ENCODE peak calls at places on chromosome 11, in six cellular contexts. E, W, O, H, B and U are unnamed samples.

GRCh38 chr11:67283490-67283963 is 5.6 kb upstream of the ANKRD13D start:
- DNase-seq in E (no peak), W (no peak), O (no peak), H (no peak), B (no peak), U (no peak)

GRCh38 chr11:75100314-75100713 is 3.6 kb upstream of the OR2AT4 start:
- DNase-seq in E (no peak), W (no peak), O (no peak), H (peak), B (no peak), U (peak)

GRCh38 chr11:23564370-23564769 is 704.1 kb upstream of the CCDC179 start:
- DNase-seq in E (no peak), W (no peak), O (no peak), H (no peak), B (no peak), U (no peak)

GRCh38 chr11:66277475-66278391 is at the start of gene CNIH2:
- DNase-seq in E (peak), W (no peak), O (peak), H (peak), B (no peak), U (peak)

GRCh38 chr11:130099356-130099755 is 29.7 kb downstream of the APLP2 start:
- DNase-seq in E (no peak), W (no peak), O (no peak), H (no peak), B (peak), U (no peak)

GRCh38 chr11:76524919-76525318 is 80.1 kb downstream of the EMSY start:
- DNase-seq in E (peak), W (no peak), O (no peak), H (no peak), B (no peak), U (no peak)

GRCh38 chr11:132234878-132235277 is 864.5 kb downstream of the NTM start:
- DNase-seq in E (no peak), W (no peak), O (no peak), H (no peak), B (no peak), U (no peak)

GRCh38 chr11:79617561-79617960 is 176.7 kb upstream of the TENM4 start:
- DNase-seq in E (no peak), W (no peak), O (no peak), H (no peak), B (no peak), U (no peak)

GRCh38 chr11:34251640-34251980 is 106.2 kb downstream of the ABTB2 start:
- DNase-seq in E (no peak), W (no peak), O (no peak), H (no peak), B (peak), U (no peak)

GRCh38 chr11:2928605-2929510 is at the start of gene PHLDA2:
- DNase-seq in E (peak), W (peak), O (peak), H (no peak), B (peak), U (no peak)

GRCh38 chr11:73995247-73995646 is 12.6 kb upstream of the UCP2 start:
- DNase-seq in E (no peak), W (no peak), O (no peak), H (no peak), B (peak), U (no peak)

GRCh38 chr11:46618789-46619188 is 1.4 kb downstream of the ATG13 start:
- DNase-seq in E (peak), W (no peak), O (no peak), H (no peak), B (no peak), U (no peak)

GRCh38 chr11:46617451-46618314 is at the start of gene ATG13:
- DNase-seq in E (peak), W (peak), O (peak), H (peak), B (peak), U (peak)

GRCh38 chr11:46612326-46612725 is 4.7 kb downstream of the HARBI1 start:
- DNase-seq in E (no peak), W (no peak), O (no peak), H (no peak), B (no peak), U (no peak)

GRCh38 chr11:46615756-46616155 is 1.3 kb downstream of the HARBI1 start:
- DNase-seq in E (no peak), W (no peak), O (no peak), H (no peak), B (no peak), U (no peak)

DNA sequence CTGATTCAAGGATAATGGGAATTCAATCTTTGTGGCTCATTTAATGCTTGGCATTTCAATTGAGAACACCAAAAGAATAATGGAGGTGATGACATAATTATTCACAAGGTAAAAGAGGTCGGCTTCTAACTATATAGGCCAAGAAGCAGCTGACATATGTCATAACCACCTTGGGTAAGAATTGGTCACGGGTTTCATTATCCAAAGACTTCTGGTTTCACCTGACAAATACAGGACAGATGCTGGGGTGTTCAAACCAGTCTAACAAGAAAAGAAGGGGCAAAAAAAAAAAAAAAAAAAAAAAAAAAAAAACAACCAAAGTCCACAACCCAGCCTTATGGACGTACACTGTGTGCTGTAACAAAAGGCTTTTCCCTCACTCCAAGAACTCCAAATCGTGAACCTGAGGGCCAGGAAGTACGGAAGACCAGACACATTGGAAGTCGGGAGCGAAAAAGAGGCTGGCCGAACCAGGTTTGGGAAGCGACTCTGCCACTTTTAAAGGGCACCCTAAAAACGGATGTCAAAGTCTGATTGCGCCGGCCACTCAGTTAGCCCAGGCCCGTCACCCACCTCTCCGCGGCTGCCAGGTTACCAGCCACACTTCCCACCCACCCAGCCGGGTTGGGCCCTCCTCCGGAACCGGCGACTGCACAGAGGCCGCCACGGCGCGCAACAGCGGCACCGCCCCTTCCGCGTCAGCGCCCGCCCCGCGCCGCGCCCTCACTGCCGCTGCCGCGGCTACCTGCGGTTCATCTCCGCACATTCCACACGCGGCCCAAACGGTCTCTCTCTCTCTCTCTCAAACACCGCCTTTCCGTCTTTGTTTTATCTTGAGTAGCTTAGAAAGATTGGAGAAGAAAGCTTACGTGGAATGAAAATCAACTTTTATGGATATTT is at the start of gene HARBI1:
- DNase-seq in E (peak), W (peak), O (peak), H (peak), B (peak), U (peak)
- TF ChIP-seq POLR2AphosphoS5 in E (peak), W (no peak), O (peak), H (peak), B (peak), U (peak)

GRCh38 chr11:134253189-134253993 is at the start of the genes ACAD8 and THYN1:
- DNase-seq in E (peak), W (peak), O (peak), H (peak), B (peak), U (peak)
- TF ChIP-seq POLR2A in E (no peak), W (peak), O (peak), H (peak), B (peak), U (peak)

DNA sequence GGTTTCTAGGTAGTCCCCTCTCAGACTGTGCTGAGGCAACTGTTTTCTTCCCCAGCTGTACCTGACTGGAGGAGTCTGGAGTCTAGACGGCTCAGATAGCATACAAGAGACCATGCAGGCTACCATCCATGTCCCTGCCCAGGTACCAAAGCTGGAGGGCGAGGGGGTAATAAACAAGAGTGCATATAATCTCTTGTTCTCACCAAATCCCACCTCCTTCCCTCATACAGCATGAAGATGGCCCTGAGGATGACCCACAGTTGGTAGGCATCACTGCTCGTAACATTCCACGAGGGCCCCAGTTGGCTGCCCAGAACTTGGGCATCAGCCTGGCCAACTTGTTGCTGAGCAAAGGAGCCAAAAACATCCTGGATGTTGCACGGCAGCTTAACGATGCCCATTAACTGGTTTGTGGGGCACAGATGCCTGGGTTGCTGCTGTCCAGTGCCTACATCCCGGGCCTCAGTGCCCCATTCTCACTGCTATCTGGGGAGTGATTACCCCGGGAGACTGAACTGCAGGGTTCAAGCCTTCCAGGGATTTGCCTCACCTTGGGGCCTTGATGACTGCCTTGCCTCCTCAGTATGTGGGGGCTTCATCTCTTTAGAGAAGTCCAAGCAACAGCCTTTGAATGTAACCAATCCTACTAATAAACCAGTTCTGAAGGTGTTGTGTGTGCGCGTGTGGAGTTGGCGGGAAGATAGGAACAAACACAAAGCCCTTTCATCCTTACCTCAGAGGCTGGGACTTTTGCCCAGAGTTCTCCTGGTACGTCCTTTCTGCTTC is 8.4 kb downstream of the HMBS start:
- DNase-seq in E (peak), W (no peak), O (no peak), H (no peak), B (peak), U (no peak)
- TF ChIP-seq POLR2AphosphoS5 in E (no peak), W (no peak), O (no peak), H (peak), B (no peak), U (peak)

GRCh38 chr11:11416502-11416901 is 63.5 kb upstream of the CSNK2A3 start:
- DNase-seq in E (no peak), W (no peak), O (no peak), H (no peak), B (no peak), U (no peak)
- TF ChIP-seq POLR2A in E (no peak), W (no peak), O (no peak), H (no peak), B (no peak), U (no peak)

GRCh38 chr11:61354208-61354607 is 7.5 kb downstream of the CYB561A3 start:
- DNase-seq in E (no peak), W (no peak), O (no peak), H (no peak), B (no peak), U (no peak)

GRCh38 chr11:61352038-61352437 is 9.6 kb downstream of the CYB561A3 start:
- DNase-seq in E (no peak), W (no peak), O (no peak), H (no peak), B (no peak), U (no peak)

GRCh38 chr11:61350336-61350735 is 11.3 kb downstream of the CYB561A3 start:
- DNase-seq in E (no peak), W (no peak), O (no peak), H (no peak), B (no peak), U (no peak)

GRCh38 chr11:61350803-61351202 is 10.9 kb downstream of the CYB561A3 start:
- DNase-seq in E (no peak), W (no peak), O (no peak), H (no peak), B (no peak), U (no peak)

DNA sequence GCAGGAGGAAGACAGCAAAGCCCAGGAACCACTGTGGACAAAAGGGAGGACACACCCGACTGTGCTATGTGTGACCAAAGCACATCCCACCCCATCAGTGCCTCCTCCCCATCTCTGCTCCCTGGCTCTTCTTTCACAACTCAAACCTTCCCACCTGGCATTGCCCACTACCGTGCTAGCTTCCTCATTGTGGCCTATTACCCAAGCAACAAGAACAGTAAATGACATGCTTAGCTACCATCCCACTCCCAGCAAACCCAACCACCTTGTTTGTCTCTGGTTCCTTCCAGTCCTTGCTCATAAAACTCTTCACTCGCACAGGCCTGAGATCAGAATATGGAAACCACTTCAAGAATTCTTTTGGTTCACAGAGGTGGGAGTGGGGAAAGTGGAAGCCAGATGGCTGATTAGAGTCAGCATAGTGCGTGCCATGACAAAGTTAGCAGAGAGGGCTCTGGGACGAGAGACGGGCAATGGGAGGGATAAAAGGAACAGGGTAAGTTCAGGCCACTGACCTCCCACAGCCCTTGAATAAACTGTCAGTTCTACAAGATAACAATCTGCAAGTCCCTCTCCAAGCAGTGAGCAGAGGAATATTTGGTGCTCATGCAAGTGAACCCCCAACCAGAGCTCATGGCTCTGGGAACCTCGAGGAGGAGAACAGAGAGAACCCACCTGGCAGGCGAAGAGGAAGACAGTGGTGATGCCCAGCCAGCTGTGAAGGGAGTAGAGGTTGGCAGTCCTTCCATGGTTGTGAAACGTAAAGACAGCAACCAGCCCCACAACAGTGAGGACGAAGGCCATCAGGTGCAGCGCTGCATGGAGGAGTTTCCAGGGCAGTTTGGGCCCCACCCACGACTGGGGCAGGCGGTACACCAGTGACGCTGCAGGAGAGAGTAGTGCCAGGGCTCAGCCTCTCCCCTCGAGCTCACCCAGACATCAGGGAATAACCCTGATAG is 8.3 kb downstream of the CYB561A3 start:
- DNase-seq in E (no peak), W (no peak), O (peak), H (no peak), B (no peak), U (no peak)
- TF ChIP-seq POLR2AphosphoS5 in E (no peak), W (no peak), O (no peak), H (no peak), B (no peak), U (no peak)

GRCh38 chr11:468036-468435 is 18.0 kb downstream of the PTDSS2 start:
- DNase-seq in E (no peak), W (no peak), O (no peak), H (no peak), B (no peak), U (no peak)
- TF ChIP-seq POLR2A in E (no peak), W (no peak), O (no peak), H (no peak), B (no peak), U (no peak)

GRCh38 chr11:118484405-118484804 is 42.9 kb upstream of the TTC36 start:
- DNase-seq in E (no peak), W (no peak), O (no peak), H (no peak), B (no peak), U (no peak)

GRCh38 chr11:118485273-118485672 is 42.0 kb upstream of the TTC36 start:
- DNase-seq in E (no peak), W (no peak), O (no peak), H (no peak), B (no peak), U (peak)

GRCh38 chr11:118491041-118491440 is 36.2 kb upstream of the TTC36 start:
- DNase-seq in E (no peak), W (no peak), O (no peak), H (no peak), B (no peak), U (no peak)

GRCh38 chr11:118488480-118489109 is 38.7 kb upstream of the TTC36 start:
- DNase-seq in E (peak), W (peak), O (peak), H (peak), B (peak), U (peak)
- TF ChIP-seq POLR2AphosphoS5 in E (no peak), W (no peak), O (no peak), H (no peak), B (no peak), U (no peak)

GRCh38 chr11:113694390-113694789 is 11.7 kb downstream of the TMPRSS5 start:
- DNase-seq in E (no peak), W (no peak), O (no peak), H (no peak), B (no peak), U (no peak)

GRCh38 chr11:113695207-113695606 is 10.9 kb downstream of the TMPRSS5 start:
- DNase-seq in E (no peak), W (no peak), O (no peak), H (no peak), B (no peak), U (no peak)

GRCh38 chr11:113689711-113690618 is 16.1 kb downstream of the TMPRSS5 start:
- DNase-seq in E (no peak), W (no peak), O (no peak), H (no peak), B (no peak), U (no peak)

GRCh38 chr11:113693030-113693429 is 13.1 kb downstream of the TMPRSS5 start:
- DNase-seq in E (no peak), W (no peak), O (no peak), H (no peak), B (no peak), U (no peak)

DNA sequence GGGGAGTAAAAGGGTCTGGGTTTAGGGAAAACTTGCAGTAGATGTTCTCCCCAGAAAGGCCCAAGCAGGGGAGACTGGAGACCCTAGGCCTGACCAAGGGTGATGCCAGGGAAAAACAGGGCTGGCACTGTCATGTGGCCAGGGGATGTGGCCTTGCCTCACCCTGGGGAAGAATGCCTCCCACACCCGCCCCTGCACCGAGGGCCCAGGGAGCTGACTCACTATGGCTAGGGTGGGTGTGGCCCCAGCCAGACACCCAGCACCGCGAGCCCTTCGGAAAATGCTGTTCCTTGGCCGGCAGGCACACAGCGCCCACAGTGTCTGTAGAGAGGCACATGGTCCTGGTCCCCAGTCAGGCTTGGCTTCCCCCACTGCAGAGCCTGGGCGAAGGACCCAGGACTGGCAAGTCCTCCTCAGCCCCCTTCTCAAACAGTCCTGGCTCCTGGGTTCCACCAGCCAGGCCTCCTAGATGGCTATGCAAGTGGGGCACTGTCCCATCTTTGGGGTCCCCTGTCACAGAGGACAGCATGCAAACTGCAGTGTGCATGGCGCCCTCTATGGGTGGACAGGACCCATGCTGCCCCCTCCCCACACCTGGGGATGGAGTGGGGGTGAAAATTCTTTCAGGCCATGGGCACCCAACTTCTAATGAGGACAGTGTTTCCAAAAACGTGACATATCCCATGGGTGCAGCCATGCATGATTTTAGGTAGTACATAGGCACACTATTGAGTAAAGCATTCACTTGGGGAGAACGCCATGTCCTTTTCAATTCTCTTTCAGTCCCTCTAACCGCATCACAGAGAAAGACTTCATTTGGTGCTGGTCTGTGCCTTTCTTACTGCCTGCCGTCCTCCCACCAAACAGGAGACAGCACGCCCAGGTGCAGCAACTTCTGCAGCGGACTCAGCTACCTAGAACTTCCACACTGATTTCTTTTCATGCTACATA is 15.2 kb downstream of the TMPRSS5 start:
- DNase-seq in E (peak), W (no peak), O (peak), H (no peak), B (no peak), U (no peak)
- TF ChIP-seq POLR2A in E (no peak), W (no peak), O (no peak), H (no peak), B (no peak), U (no peak)